ENCODE peak calls at places on chromosomes 3 and 15, in six cellular contexts. E is GM12891, A is GM12892, O is GM23338, G is HCT116, M is suprapubic skin. V is an unnamed sample.

GRCh38 chr3:39707314-39707909 is 102.0 kb upstream of the MYRIP start:
- DNase-seq in E (peak; percentile 15), A (no peak), O (peak; percentile 68), G (peak; percentile 29), M (no peak), V (peak; percentile 65)

GRCh38 chr3:176951586-176952292 is 245.5 kb downstream of the TBL1XR1 start:
- DNase-seq in E (no peak), A (no peak), O (no peak), G (no peak), M (no peak), V (no peak)

GRCh38 chr3:158381274-158381868 is 189.6 kb upstream of the MLF1 start:
- DNase-seq in E (no peak), A (no peak), O (no peak), G (no peak), M (no peak), V (no peak)

GRCh38 chr15:40085225-40085624 is 23.5 kb downstream of the BMF start:
- DNase-seq in E (no peak), A (no peak), O (no peak), G (no peak), M (no peak), V (no peak)

GRCh38 chr3:13106308-13106970 is 33.2 kb upstream of the IQSEC1 start:
- DNase-seq in E (no peak), A (no peak), O (no peak), G (no peak), M (no peak), V (no peak)

GRCh38 chr3:55888282-55888855 is 401.3 kb upstream of the WNT5A start:
- DNase-seq in E (no peak), A (no peak), O (no peak), G (no peak), M (no peak), V (no peak)

GRCh38 chr3:150925751-150926201 is 20.5 kb upstream of the MINDY4B start:
- DNase-seq in E (peak; percentile 48), A (peak; percentile 23), O (peak; percentile 96), G (peak; percentile 42), M (no peak), V (peak; percentile 16)

GRCh38 chr3:20091331-20091730 is 51.1 kb downstream of the KAT2B start:
- DNase-seq in E (no peak), A (no peak), O (no peak), G (no peak), M (no peak), V (no peak)

GRCh38 chr3:108090701-108091497 is at the start of gene CD47:
- DNase-seq in E (peak; percentile 93), A (peak; percentile 95), O (peak; percentile 88), G (peak; percentile 48), M (peak; percentile 96), V (peak; percentile 94)

GRCh38 chr3:34998905-34999304 is 640.4 kb upstream of the ARPP21 start:
- DNase-seq in E (no peak), A (no peak), O (no peak), G (no peak), M (no peak), V (no peak)

GRCh38 chr3:110519066-110519465 is 552.5 kb upstream of the NECTIN3 start:
- DNase-seq in E (no peak), A (no peak), O (no peak), G (no peak), M (no peak), V (no peak)

GRCh38 chr15:90620379-90621134 is 90.8 kb downstream of the CRTC3 start:
- DNase-seq in E (peak; percentile 65), A (peak; percentile 63), O (no peak), G (no peak), M (peak; percentile 58), V (peak; percentile 25)

GRCh38 chr3:100737334-100737733 is 28.0 kb downstream of the TFG start:
- DNase-seq in E (no peak), A (no peak), O (peak; percentile 75), G (no peak), M (no peak), V (peak; percentile 48)

DNA sequence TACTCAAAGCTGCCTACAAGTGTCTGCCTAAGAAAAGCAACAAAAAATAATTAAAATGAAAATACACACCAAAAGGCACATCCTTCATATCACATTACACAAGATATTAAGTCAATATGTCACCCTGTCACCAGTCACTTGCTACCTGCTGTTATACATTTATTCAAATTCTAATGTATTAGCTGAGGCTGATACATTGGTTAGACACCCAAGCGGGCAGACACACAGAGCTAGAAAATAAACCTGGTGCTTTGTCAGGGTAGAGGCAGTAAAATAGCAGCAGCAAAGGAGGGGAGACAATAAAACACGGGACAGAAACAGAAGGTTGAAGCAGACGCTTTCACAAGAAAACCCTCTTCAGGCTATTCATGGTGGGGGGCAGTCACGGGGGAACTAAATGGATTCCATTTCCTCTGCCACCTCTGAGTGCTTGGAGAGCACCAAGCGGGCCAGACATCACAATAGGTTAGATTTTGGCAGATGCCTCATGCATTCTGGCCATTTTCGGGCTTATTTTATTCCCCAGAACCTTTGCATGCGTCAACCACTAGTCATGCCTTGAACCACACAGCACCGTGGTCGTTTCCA is 82.4 kb downstream of the RORA start:
- DNase-seq in E (no peak), A (no peak), O (peak; percentile 51), G (no peak), M (no peak), V (no peak)
- TF ChIP-seq POLR2AphosphoS5 in E (no peak), A (no peak), O (no peak), G (no peak), M (no peak), V (no peak)

GRCh38 chr3:184227481-184227935 is 1.9 kb upstream of the VWA5B2 start:
- DNase-seq in E (peak; percentile 68), A (peak; percentile 62), O (peak; percentile 72), G (no peak), M (no peak), V (peak; percentile 36)

GRCh38 chr3:184228376-184229137 is 828 bp upstream of the VWA5B2 start:
- DNase-seq in E (no peak), A (no peak), O (no peak), G (no peak), M (no peak), V (no peak)

GRCh38 chr3:184230081-184230602 is 757 bp downstream of the VWA5B2 start:
- DNase-seq in E (no peak), A (no peak), O (peak; percentile 44), G (no peak), M (no peak), V (no peak)

GRCh38 chr3:184230603-184231528 is 1.5 kb downstream of the VWA5B2 start:
- DNase-seq in E (no peak), A (no peak), O (peak; percentile 65), G (no peak), M (no peak), V (no peak)

DNA sequence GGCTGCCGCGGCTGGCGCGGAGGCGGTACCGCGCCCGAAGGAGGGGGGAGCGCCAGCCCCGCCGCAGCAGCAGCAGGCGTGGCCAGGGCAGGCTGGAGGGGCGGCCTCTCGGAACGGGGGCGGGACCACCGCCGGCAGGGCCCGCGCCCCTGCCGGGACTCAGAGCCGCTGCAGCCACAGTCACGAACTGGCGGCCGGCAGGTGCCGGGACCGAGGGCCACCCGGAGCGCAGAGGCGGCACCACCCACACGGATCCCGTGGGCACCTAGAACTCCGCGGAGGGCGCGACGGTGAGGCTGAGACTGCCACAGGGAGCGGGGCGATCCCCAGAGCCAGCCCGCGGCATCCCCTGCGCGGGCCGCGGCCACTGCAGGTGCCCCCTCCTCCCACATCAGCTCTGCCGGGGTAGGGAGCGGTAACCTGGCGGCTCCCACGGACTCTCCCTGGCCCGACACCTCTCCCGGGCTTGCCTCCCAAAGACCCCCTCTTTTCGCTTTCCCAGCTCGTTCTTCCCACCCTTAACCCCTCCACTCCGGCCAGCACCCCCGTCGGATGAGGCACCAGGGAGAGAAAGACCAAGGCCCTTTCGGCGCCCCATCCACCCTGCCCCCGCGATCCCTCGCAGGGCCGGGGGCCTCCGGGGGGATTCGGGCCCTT is at the start of gene VWA5B2:
- DNase-seq in E (peak; percentile 96), A (peak; percentile 90), O (peak; percentile 83), G (peak; percentile 46), M (no peak), V (peak; percentile 60)
- TF ChIP-seq POLR2AphosphoS5 in E (no peak), A (no peak), O (peak; percentile 24), G (peak; percentile 94), M (no peak), V (no peak)

DNA sequence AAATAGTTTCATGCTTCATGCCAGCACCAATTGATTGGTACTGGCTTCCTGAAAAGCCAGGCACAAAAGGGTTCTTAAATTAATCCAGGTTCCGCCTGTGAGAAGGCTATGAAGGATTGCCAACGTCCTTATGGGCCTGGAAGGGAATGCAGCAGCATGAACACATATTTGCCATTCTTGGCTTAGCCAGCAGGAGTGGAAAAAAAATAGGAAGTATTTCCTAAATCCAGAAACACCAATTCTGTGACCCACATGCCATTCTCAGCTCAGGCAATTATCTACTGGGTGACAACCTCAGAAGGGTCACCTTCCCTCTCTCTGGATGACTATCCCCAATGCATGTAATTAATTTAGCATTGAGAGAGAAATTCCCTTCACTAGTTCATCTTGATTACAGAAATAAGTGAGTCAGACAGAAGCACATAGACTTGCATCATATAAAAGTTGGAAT is 36.0 kb downstream of the ADAMTS9 start:
- DNase-seq in E (no peak), A (no peak), O (peak; percentile 33), G (no peak), M (no peak), V (peak; percentile 14)
- TF ChIP-seq POLR2AphosphoS5 in E (no peak), A (no peak), O (no peak), G (no peak), M (no peak), V (no peak)

DNA sequence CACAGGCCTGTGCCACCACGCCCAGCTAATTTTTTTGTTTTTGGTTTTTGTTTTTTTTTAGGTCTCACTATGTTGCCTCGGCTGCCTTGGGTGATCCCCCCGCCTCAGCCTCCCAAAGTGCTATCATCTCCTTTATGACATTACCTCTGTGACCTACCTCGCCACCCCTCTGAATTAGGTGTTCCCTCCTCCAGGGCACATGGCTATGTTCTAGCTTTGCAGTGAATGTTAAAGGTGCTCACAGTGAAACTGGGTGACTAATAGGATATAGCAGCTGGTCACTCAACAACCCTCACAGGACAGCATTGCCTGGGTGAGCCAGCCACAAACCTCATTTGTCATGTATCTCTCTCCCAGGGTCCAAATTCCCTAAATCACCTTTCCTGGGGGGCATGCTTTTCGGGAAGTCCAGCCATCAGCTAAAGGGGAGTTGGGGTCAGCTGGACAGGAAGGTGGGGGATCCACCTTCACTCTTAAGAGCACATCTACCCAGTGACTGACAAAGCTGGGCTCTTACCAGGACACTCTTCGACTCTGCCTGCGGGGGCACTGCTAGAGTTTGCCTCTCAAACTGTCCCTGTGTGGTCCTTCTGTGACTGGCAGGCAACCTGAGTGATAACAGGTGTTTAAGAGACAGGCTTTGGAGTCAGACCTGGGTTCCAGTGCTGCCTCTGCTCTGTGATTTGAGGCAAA is 1.6 kb upstream of the TTLL3 start:
- DNase-seq in E (peak; percentile 56), A (no peak), O (peak; percentile 86), G (peak; percentile 45), M (no peak), V (peak; percentile 29)
- TF ChIP-seq POLR2AphosphoS5 in E (peak; percentile 47), A (peak; percentile 66), O (peak; percentile 28), G (no peak), M (no peak), V (no peak)